ENCODE peak calls at places on chromosomes 6 and 20, in ten cellular contexts. P, D, M, N, R, E, W, C, K and B are unnamed samples.

GRCh38 chr6:36443498-36443844 is 671 bp downstream of the KCTD20 start:
- DNase-seq in P (no peak), K (no peak), R (no peak), D (no peak), C (no peak), N (no peak), W (no peak), M (no peak), E (no peak), B (peak; percentile 34)

GRCh38 chr6:139017227-139017626 is 11.3 kb upstream of the ABRACL start:
- DNase-seq in K (no peak), E (no peak), W (no peak), D (no peak), P (peak; percentile 78), R (no peak), N (no peak), C (no peak), M (no peak), B (no peak)

GRCh38 chr6:108588586-108588985 is 27.9 kb downstream of the FOXO3 start:
- DNase-seq in D (peak; percentile 19), P (peak; percentile 41), K (peak; percentile 78), N (peak; percentile 70), M (no peak), R (no peak), W (peak; percentile 69), E (peak; percentile 73), C (no peak), B (peak; percentile 83)

GRCh38 chr20:40489886-40490285 is 199.2 kb downstream of the MAFB start:
- DNase-seq in P (peak; percentile 27), E (peak; percentile 31), W (no peak), K (no peak), C (no peak), N (peak; percentile 30), R (no peak), D (no peak), M (no peak), B (no peak)

GRCh38 chr20:61522498-61523090 is 270.5 kb downstream of the CDH4 start:
- DNase-seq in W (no peak), M (no peak), N (no peak), P (no peak), D (no peak), R (no peak), C (no peak), K (no peak), E (no peak), B (no peak)

GRCh38 chr6:51550243-51550642 is 537.2 kb downstream of the PKHD1 start:
- DNase-seq in R (no peak), C (no peak), W (no peak), P (no peak), N (no peak), M (no peak), E (no peak), K (no peak), D (no peak), B (no peak)

GRCh38 chr6:63351995-63352586 is 32.3 kb upstream of the LGSN start:
- DNase-seq in E (peak; percentile 73), D (peak; percentile 43), N (peak; percentile 88), W (no peak), C (no peak), M (peak; percentile 3), P (no peak), K (peak; percentile 65), R (no peak), B (peak; percentile 83)

GRCh38 chr6:5507056-5507722 is 245.9 kb downstream of the FARS2 start:
- DNase-seq in E (no peak), W (no peak), D (peak; percentile 52), P (no peak), K (no peak), N (no peak), M (no peak), R (no peak), C (no peak), B (no peak)

GRCh38 chr20:926646-927045 is 10.5 kb upstream of the ANGPT4 start:
- DNase-seq in K (no peak), E (no peak), W (no peak), R (no peak), M (no peak), D (no peak), C (no peak), P (no peak), N (no peak), B (no peak)